ENCODE peak calls at places on chromosomes 7 and 10, in five cellular contexts. C, I, H, Z and T are unnamed samples. For H3K4me1, the result is how much of the 10 kb centered on the place peaks cover.

GRCh38 chr7:140062118-140062527 is 628 bp downstream of the PARP12 start:
- DNase-seq in C (peak), I (no peak), H (peak), Z (peak), T (no peak)

GRCh38 chr10:127456122-127456521 is 93.0 kb upstream of the NPS start:
- DNase-seq in C (no peak), I (no peak), H (no peak), Z (no peak), T (no peak)

GRCh38 chr10:79137404-79137803 is 68.6 kb downstream of the ZMIZ1 start:
- DNase-seq in C (no peak), I (no peak), H (no peak), Z (no peak), T (no peak)

GRCh38 chr10:6563075-6563474 is 17.0 kb downstream of the PRKCQ start:
- DNase-seq in C (no peak), I (no peak), H (no peak), Z (no peak), T (no peak)

GRCh38 chr10:46239999-46240683 is 46.7 kb upstream of the ANTXRL start:
- DNase-seq in C (peak), I (peak), H (no peak), Z (no peak), T (peak)

GRCh38 chr7:33062023-33062781 is at the start of gene NT5C3A:
- DNase-seq in C (peak), I (peak), H (peak), Z (peak), T (peak)

GRCh38 chr7:45359781-45360180 is 202.2 kb downstream of the RAMP3 start:
- DNase-seq in C (no peak), I (no peak), H (no peak), Z (no peak), T (no peak)

GRCh38 chr10:12351447-12351846 is 2.1 kb downstream of the CAMK1D start:
- DNase-seq in C (peak), I (no peak), H (no peak), Z (no peak), T (peak)

GRCh38 chr10:92080244-92080643 is 156.7 kb downstream of the BTAF1 start:
- DNase-seq in C (no peak), I (no peak), H (no peak), Z (no peak), T (no peak)
- TF ChIP-seq CTCF in C (no peak), I (no peak), H (no peak), Z (no peak), T (no peak)

GRCh38 chr10:89002234-89002978 is 11.8 kb downstream of the FAS start:
- DNase-seq in C (no peak), I (no peak), H (no peak), Z (no peak), T (no peak)

GRCh38 chr10:88999629-89000028 is 9.0 kb downstream of the FAS start:
- DNase-seq in C (no peak), I (no peak), H (no peak), Z (no peak), T (no peak)

GRCh38 chr10:89001024-89001423 is 10.4 kb downstream of the FAS start:
- DNase-seq in C (no peak), I (no peak), H (no peak), Z (no peak), T (no peak)

GRCh38 chr10:89003344-89003743 is 12.7 kb downstream of the FAS start:
- DNase-seq in C (no peak), I (no peak), H (no peak), Z (no peak), T (no peak)

DNA sequence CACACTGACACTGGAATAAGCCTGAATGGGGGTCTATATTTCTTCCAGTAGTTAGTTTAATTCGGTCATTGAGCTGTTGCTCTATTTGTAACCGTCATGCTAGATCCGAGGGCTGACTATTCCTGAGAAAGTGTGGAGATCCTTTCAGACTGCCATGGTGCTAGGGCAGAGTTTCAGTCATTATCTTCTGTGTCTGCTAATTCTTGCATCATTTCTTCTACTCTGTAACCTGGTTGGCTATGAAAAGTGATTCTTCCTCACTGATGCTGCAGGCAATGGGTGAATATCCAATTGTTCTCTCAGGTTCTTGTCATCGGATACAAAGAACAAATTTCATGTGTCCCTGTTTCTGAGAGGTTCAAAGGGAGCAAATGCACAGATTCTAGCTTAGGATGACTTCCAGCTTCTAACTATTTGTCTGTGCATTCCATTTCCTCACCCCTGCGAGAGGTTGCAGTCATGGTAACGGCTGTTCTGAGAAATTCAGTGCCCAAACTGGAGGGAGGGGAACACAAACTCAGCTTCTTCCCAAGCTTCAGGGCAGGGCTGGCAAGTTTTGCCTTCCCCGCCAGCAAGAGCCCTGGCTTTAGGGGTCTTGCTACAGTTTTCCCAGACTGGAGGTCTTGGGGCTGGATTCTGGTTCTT is 11.0 kb downstream of the FAS start:
- DNase-seq in C (no peak), I (no peak), H (no peak), Z (no peak), T (no peak)
- H3K4me3 ChIP-seq in C (peak), I (no peak), H (no peak), Z (peak), T (no peak)

DNA sequence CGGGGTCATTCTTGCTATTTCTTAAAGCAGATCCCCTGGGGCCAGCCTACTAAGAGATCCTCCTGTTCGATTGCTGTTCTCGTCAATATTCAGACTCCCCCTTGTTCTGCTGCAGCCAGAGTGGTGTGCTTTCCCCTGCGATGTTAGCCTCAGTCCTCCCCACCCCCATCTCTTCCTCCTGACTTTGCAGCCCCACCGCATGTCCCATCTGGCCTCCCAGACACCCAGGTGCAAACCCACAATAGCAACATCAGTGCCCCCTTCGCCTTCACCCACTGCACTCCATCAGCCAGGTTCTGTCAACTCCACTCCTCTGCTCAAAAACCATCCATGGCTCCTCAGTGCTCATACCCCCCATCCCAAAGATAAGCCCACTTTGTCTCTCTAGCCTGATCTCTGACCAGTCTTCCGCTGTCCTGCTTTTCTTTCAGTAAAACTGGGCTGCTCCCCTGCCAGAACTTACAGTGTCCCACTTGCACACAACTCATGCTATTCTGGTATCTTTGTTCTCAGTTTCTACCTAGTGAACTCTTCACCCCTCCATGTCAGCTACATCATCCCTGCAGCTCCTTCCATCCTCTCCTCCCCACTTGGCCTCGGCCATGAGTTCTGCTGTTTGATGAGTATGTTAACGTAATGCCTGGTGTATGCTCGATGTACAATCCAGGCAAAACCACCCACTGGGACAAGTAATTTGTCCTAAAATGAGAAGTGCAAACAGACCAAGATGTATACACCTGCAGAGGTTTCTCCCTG is 26.6 kb downstream of the COL13A1 start:
- DNase-seq in C (no peak), I (no peak), H (no peak), Z (no peak), T (no peak)
- H3K4me1 ChIP-seq in C (under half), I (under half), H (under half), Z (under half), T (under half)

GRCh38 chr7:22093003-22093402 is 147.3 kb upstream of the CDCA7L start:
- DNase-seq in C (no peak), I (no peak), H (no peak), Z (no peak), T (no peak)

GRCh38 chr7:22093936-22094335 is 148.2 kb upstream of the CDCA7L start:
- DNase-seq in C (peak), I (no peak), H (no peak), Z (no peak), T (no peak)

GRCh38 chr7:22090107-22090506 is 144.4 kb upstream of the CDCA7L start:
- DNase-seq in C (peak), I (no peak), H (no peak), Z (no peak), T (no peak)

GRCh38 chr7:22090512-22090911 is 144.8 kb upstream of the CDCA7L start:
- DNase-seq in C (no peak), I (no peak), H (no peak), Z (no peak), T (no peak)

DNA sequence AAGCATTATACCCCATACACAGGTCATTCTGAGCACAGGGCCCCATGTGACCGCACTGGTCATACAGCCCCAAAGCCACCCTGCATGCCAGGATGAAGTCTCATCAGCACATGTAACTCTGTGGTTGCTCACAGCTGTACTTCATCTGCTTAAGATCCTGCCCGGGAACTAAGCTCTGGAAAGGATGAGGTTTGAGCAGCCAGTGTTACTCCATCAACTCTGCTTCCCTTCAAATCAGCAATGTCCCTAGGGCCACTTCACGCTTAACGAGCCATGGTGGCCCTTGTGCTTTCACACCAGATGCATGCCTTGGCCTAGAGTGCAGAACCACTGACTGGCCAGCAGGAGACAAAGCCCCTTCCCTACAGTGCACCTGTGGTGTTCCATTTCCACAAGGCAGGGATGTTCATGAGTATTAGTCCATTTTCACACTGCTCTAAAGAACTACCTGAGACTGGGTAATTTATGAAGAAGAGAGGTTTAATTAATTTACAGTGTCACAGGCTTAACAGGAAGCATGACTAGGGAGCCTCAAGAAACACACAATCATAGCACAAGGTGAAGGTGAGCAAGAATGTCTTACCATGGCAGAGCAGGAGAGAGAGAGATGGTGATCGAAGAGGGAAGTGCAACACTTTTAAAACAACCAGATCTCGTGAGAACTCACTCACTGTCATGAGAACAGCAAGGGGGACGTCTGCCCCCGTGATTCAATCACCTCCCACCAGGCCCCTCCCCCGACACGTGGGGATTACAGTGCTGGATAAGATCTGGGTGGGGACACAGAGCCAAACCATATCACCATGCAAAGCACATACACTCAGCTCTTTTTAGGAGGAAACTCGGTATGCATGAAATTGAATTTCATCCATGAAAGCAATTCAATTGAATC is 149.0 kb upstream of the CDCA7L start:
- DNase-seq in C (no peak), I (no peak), H (no peak), Z (no peak), T (peak)
- TF ChIP-seq CTCF in C (no peak), I (no peak), H (no peak), Z (no peak), T (peak)

GRCh38 chr10:11164806-11165590 is 147.3 kb downstream of the CELF2 start:
- DNase-seq in C (peak), I (peak), H (peak), Z (peak), T (no peak)
- H3K4me3 ChIP-seq in C (peak), I (peak), H (peak), Z (peak), T (no peak)